ENCODE peak calls at places on chromosomes 13 and 19, in six cellular contexts. R is nucleus accumbens; N is CD8-positive, alpha-beta memory T cell; B is stimulated activated CD8-positive, alpha-beta memory T cell treated with anti-CD3 and anti-CD28 coated beads, Interleukin-7, amount 100 ng/mL, for 48 hours; F is NCI-H748 treated with DMSO at 0.1 percent for 48 hours; I is activated T-helper 1 cell treated with Interleukin-2 at 50 U/mL for 16 hours. K is an unnamed sample.

GRCh38 chr19:45051929-45052579 is 13.2 kb downstream of the CLASRP start:
- DNase-seq in R (no peak), N (no peak), B (no peak), F (no peak), I (no peak), K (no peak)

GRCh38 chr19:40263440-40264313 is 21.5 kb downstream of the AKT2 start:
- DNase-seq in R (no peak), N (no peak), B (no peak), F (no peak), I (no peak), K (no peak)

GRCh38 chr13:40288259-40288658 is 378.2 kb downstream of the FOXO1 start:
- DNase-seq in R (no peak), N (no peak), B (no peak), F (no peak), I (no peak), K (no peak)

GRCh38 chr19:48381178-48381950 is 10.0 kb downstream of the KDELR1 start:
- DNase-seq in R (no peak), N (no peak), B (no peak), F (no peak), I (no peak), K (no peak)

GRCh38 chr19:19120308-19121156 is 17.7 kb downstream of the TMEM161A start:
- DNase-seq in R (peak; percentile 12), N (no peak), B (peak; percentile 25), F (no peak), I (no peak), K (no peak)

GRCh38 chr19:12868540-12869112 is 12.6 kb downstream of the DNASE2 start:
- DNase-seq in R (no peak), N (no peak), B (no peak), F (no peak), I (no peak), K (no peak)

GRCh38 chr13:95660981-95661581 is 15.9 kb upstream of the DNAJC3 start:
- DNase-seq in R (no peak), N (peak; percentile 13), B (no peak), F (peak; percentile 12), I (no peak), K (no peak)

GRCh38 chr13:111031531-111031961 is 83.6 kb upstream of the ARHGEF7 start:
- DNase-seq in R (no peak), N (no peak), B (no peak), F (no peak), I (no peak), K (no peak)

GRCh38 chr13:36986462-36987240 is 12.5 kb downstream of the ALG5 start:
- DNase-seq in R (no peak), N (no peak), B (no peak), F (no peak), I (no peak), K (no peak)

GRCh38 chr19:1467512-1468273 is 11.3 kb downstream of the C19orf25 start:
- DNase-seq in R (no peak), N (no peak), B (no peak), F (no peak), I (no peak), K (no peak)

GRCh38 chr19:4197228-4197624 is 14.7 kb downstream of the ANKRD24 start:
- DNase-seq in R (no peak), N (no peak), B (no peak), F (no peak), I (no peak), K (no peak)

GRCh38 chr19:55688422-55689218 is 13.6 kb downstream of the EPN1 start:
- DNase-seq in R (no peak), N (no peak), B (no peak), F (no peak), I (no peak), K (no peak)

GRCh38 chr13:111267784-111268183 is 52.7 kb upstream of the TEX29 start:
- DNase-seq in R (no peak), N (no peak), B (no peak), F (no peak), I (no peak), K (no peak)

GRCh38 chr19:47542030-47542475 is 27.2 kb upstream of the NAPA start:
- DNase-seq in R (no peak), N (no peak), B (no peak), F (no peak), I (no peak), K (no peak)

GRCh38 chr19:39406656-39407393 is at the start of gene ZFP36:
- DNase-seq in R (peak; percentile 67), N (peak; percentile 88), B (peak; percentile 79), F (peak; percentile 79), I (peak; percentile 83), K (no peak)

GRCh38 chr13:24161980-24162517 is 1.5 kb downstream of the SPATA13 start:
- DNase-seq in R (no peak), N (no peak), B (no peak), F (no peak), I (no peak), K (no peak)

GRCh38 chr19:44745386-44745831 is 3.1 kb upstream of the BCL3 start:
- DNase-seq in R (no peak), N (no peak), B (no peak), F (no peak), I (no peak), K (no peak)

GRCh38 chr19:4375164-4375619 is 25.2 kb downstream of the SH3GL1 start:
- DNase-seq in R (no peak), N (no peak), B (no peak), F (no peak), I (no peak), K (no peak)

GRCh38 chr19:45769821-45770191 is 754 bp upstream of the SIX5 start:
- DNase-seq in R (peak; percentile 60), N (peak; percentile 76), B (no peak), F (no peak), I (no peak), K (no peak)

GRCh38 chr19:3589439-3589838 is 4.2 kb downstream of the GIPC3 start:
- DNase-seq in R (no peak), N (no peak), B (no peak), F (no peak), I (no peak), K (no peak)

GRCh38 chr19:41886761-41887710 is 4.1 kb downstream of the ARHGEF1 start:
- DNase-seq in R (no peak), N (peak; percentile 95), B (peak; percentile 63), F (no peak), I (peak; percentile 63), K (no peak)

GRCh38 chr19:43526884-43527859 is at the start of gene ETHE1:
- DNase-seq in R (peak; percentile 63), N (peak; percentile 62), B (peak; percentile 78), F (peak; percentile 57), I (peak; percentile 58), K (no peak)

GRCh38 chr13:79141082-79141481 is 265.0 kb downstream of the RBM26 start:
- DNase-seq in R (no peak), N (no peak), B (no peak), F (peak; percentile 25), I (no peak), K (no peak)

GRCh38 chr13:19071161-19071936 is 110.3 kb downstream of the TUBA3C start:
- DNase-seq in R (no peak), N (no peak), B (no peak), F (no peak), I (no peak), K (no peak)

GRCh38 chr19:32373614-32374295 is 28.3 kb downstream of the ZNF507 start:
- DNase-seq in R (no peak), N (no peak), B (no peak), F (peak; percentile 84), I (no peak), K (no peak)

K was measured in GM18507.